ENCODE peak calls at places on chromosomes 1 and 21, in six cellular contexts. Q is upper lobe of right lung, I is AG20443, Y is Caco-2, A is lung, K is mesenchymal stem cell. T is an unnamed sample.

GRCh38 chr1:220879090-220879508 is at the start of gene HLX:
- DNase-seq in Q (peak), I (peak), Y (no peak), A (peak), K (peak), T (peak)

GRCh38 chr1:100219879-100220278 is 29.8 kb downstream of the DBT start:
- DNase-seq in Q (no peak), I (no peak), Y (no peak), A (no peak), K (peak), T (no peak)

GRCh38 chr21:35578831-35579470 is 481.4 kb downstream of the SETD4 start:
- DNase-seq in Q (no peak), I (no peak), Y (no peak), A (no peak), K (peak), T (no peak)

GRCh38 chr1:69073176-69073575 is 494.5 kb upstream of the LRRC7 start:
- DNase-seq in Q (no peak), I (no peak), Y (no peak), A (no peak), K (no peak), T (no peak)

GRCh38 chr1:100430368-100430767 is 78.1 kb downstream of the CDC14A start:
- DNase-seq in Q (no peak), I (no peak), Y (no peak), A (no peak), K (no peak), T (no peak)

GRCh38 chr1:219927956-219928790 is at the start of gene SLC30A10:
- DNase-seq in Q (no peak), I (peak), Y (peak), A (no peak), K (peak), T (peak)

GRCh38 chr21:32705139-32705538 is 22.7 kb downstream of the SYNJ1 start:
- DNase-seq in Q (no peak), I (peak), Y (no peak), A (no peak), K (no peak), T (no peak)

GRCh38 chr1:207454046-207454964 is at the start of gene CR2:
- DNase-seq in Q (peak), I (peak), Y (peak), A (peak), K (no peak), T (peak)

GRCh38 chr1:91171906-91172305 is 150.1 kb upstream of the ZNF644 start:
- DNase-seq in Q (no peak), I (no peak), Y (no peak), A (peak), K (no peak), T (no peak)

GRCh38 chr1:119112791-119113190 is 27.7 kb downstream of the WARS2 start:
- DNase-seq in Q (no peak), I (no peak), Y (no peak), A (no peak), K (no peak), T (no peak)

GRCh38 chr1:91753878-91754277 is 132.1 kb downstream of the TGFBR3 start:
- DNase-seq in Q (no peak), I (no peak), Y (no peak), A (no peak), K (no peak), T (no peak)

GRCh38 chr1:166900987-166901386 is 24.9 kb upstream of the TADA1 start:
- DNase-seq in Q (no peak), I (no peak), Y (no peak), A (no peak), K (no peak), T (no peak)

GRCh38 chr1:56573311-56573710 is 6.1 kb downstream of the PLPP3 start:
- DNase-seq in Q (no peak), I (no peak), Y (no peak), A (no peak), K (no peak), T (no peak)

GRCh38 chr1:203858055-203858454 is 3.3 kb upstream of the SNRPE start:
- DNase-seq in Q (no peak), I (peak), Y (no peak), A (no peak), K (peak), T (no peak)

GRCh38 chr21:41843584-41843983 is 35.6 kb downstream of the PRDM15 start:
- DNase-seq in Q (peak), I (no peak), Y (no peak), A (no peak), K (no peak), T (no peak)

GRCh38 chr1:30830537-30830936 is 73.0 kb upstream of the LAPTM5 start:
- DNase-seq in Q (no peak), I (no peak), Y (no peak), A (peak), K (no peak), T (no peak)

GRCh38 chr1:219155140-219155539 is 18.5 kb upstream of the LYPLAL1 start:
- DNase-seq in Q (no peak), I (no peak), Y (no peak), A (no peak), K (no peak), T (no peak)

GRCh38 chr1:21921100-21921875 is 15.8 kb downstream of the HSPG2 start:
- DNase-seq in Q (no peak), I (no peak), Y (peak), A (no peak), K (no peak), T (no peak)

GRCh38 chr1:169890761-169891538 is 2.7 kb downstream of the SCYL3 start:
- DNase-seq in Q (no peak), I (no peak), Y (peak), A (peak), K (peak), T (no peak)

GRCh38 chr1:114428083-114428754 is 82.8 kb downstream of the TRIM33 start:
- DNase-seq in Q (no peak), I (peak), Y (no peak), A (no peak), K (peak), T (peak)

GRCh38 chr1:99119193-99119592 is 114.5 kb upstream of the PLPPR5 start:
- DNase-seq in Q (no peak), I (no peak), Y (no peak), A (no peak), K (no peak), T (no peak)

GRCh38 chr1:3910769-3911520 is 10.9 kb upstream of the C1orf174 start:
- DNase-seq in Q (peak), I (peak), Y (peak), A (peak), K (peak), T (peak)

GRCh38 chr1:54989473-54989872 is 9.0 kb downstream of the TMEM61 start:
- DNase-seq in Q (no peak), I (no peak), Y (no peak), A (no peak), K (no peak), T (no peak)

GRCh38 chr1:59366352-59366751 is 69.5 kb downstream of the FGGY start:
- DNase-seq in Q (no peak), I (no peak), Y (no peak), A (no peak), K (no peak), T (no peak)

GRCh38 chr21:27422435-27422834 is 455.5 kb upstream of the ADAMTS5 start:
- DNase-seq in Q (no peak), I (no peak), Y (no peak), A (no peak), K (peak), T (no peak)

GRCh38 chr1:100354971-100355394 is 2.7 kb downstream of the CDC14A start:
- DNase-seq in Q (no peak), I (no peak), Y (peak), A (peak), K (peak), T (no peak)

GRCh38 chr1:54009406-54009805 is 8.6 kb downstream of the LDLRAD1 start:
- DNase-seq in Q (peak), I (no peak), Y (no peak), A (no peak), K (no peak), T (no peak)

GRCh38 chr1:241675983-241676382 is 23.9 kb downstream of the WDR64 start:
- DNase-seq in Q (no peak), I (no peak), Y (no peak), A (no peak), K (no peak), T (no peak)

GRCh38 chr21:33412832-33413519 is 9.8 kb downstream of the IFNGR2 start:
- DNase-seq in Q (no peak), I (no peak), Y (peak), A (no peak), K (peak), T (no peak)

T was measured in B cell.